ENCODE peak calls at places on chromosomes 7 and 10, in five cellular contexts. B is HTR-8/SVneo, F is PC-3, X is left colon, T is head of caudate nucleus. V is an unnamed sample.

GRCh38 chr10:70430489-70431445 is 10.7 kb downstream of the NODAL start:
- DNase-seq in F (no peak), T (peak), X (peak), B (no peak), V (no peak)

GRCh38 chr7:17599733-17600685 is 301.6 kb downstream of the AHR start:
- DNase-seq in B (peak), X (no peak), F (peak), T (no peak), V (no peak)

GRCh38 chr10:114017266-114017665 is 26.4 kb upstream of the ADRB1 start:
- DNase-seq in B (no peak), F (no peak), T (no peak), X (no peak), V (no peak)

GRCh38 chr10:100998183-100998990 is 1.2 kb upstream of the LZTS2 start:
- DNase-seq in F (peak), T (peak), B (peak), X (peak), V (peak)

GRCh38 chr7:96169439-96169838 is 152.5 kb downstream of the SLC25A13 start:
- DNase-seq in T (peak), F (no peak), B (no peak), X (no peak), V (no peak)

GRCh38 chr7:95917622-95918021 is 145.3 kb downstream of the DYNC1I1 start:
- DNase-seq in X (no peak), F (no peak), T (no peak), B (no peak), V (no peak)

GRCh38 chr10:99964791-99965190 is 45.0 kb downstream of the DNMBP start:
- DNase-seq in X (no peak), T (no peak), F (peak), B (no peak), V (no peak)

GRCh38 chr7:132999845-133000244 is 82.0 kb downstream of the CHCHD3 start:
- DNase-seq in T (no peak), X (no peak), F (no peak), B (no peak), V (no peak)

GRCh38 chr10:21034241-21034640 is 137.1 kb upstream of the NEBL start:
- DNase-seq in X (no peak), T (no peak), B (no peak), F (no peak), V (no peak)

GRCh38 chr10:85262992-85263391 is 934.6 kb downstream of the CCSER2 start:
- DNase-seq in T (no peak), F (no peak), X (no peak), B (no peak), V (no peak)

GRCh38 chr10:102409604-102410426 is 8.8 kb downstream of the PSD start:
- DNase-seq in T (no peak), B (no peak), F (no peak), X (no peak), V (no peak)

GRCh38 chr10:115030483-115031200 is 62.5 kb upstream of the ATRNL1 start:
- DNase-seq in B (no peak), F (no peak), X (no peak), T (no peak), V (no peak)

GRCh38 chr7:110600983-110601382 is 489.9 kb upstream of the LRRN3 start:
- DNase-seq in F (no peak), B (no peak), T (no peak), X (no peak), V (no peak)

V was measured in KG1.